ENCODE peak calls at places on chromosomes 1 and 21, in seven cellular contexts. One of them, this sample, is unnamed.

GRCh38 chr1:27598288-27598687 is 5.7 kb downstream of the AHDC1 start:
- DNase-seq in glutamatergic neuron: peak; percentile 85
- DNase-seq in globus pallidus: no peak
- DNase-seq in SK-MEL-5: no peak
- DNase-seq in fibroblast of the conjunctiva: no peak
- DNase-seq in nephron progenitor cell: peak; percentile 49
- DNase-seq in aorta: peak; percentile 89
- DNase-seq in this sample: no peak

GRCh38 chr1:114462341-114462740 is 48.7 kb downstream of the TRIM33 start:
- DNase-seq in aorta: no peak
- DNase-seq in nephron progenitor cell: no peak
- DNase-seq in globus pallidus: no peak
- DNase-seq in fibroblast of the conjunctiva: no peak
- DNase-seq in glutamatergic neuron: no peak
- DNase-seq in SK-MEL-5: no peak
- DNase-seq in this sample: no peak

GRCh38 chr21:29196021-29196663 is 65.7 kb downstream of the MAP3K7CL start:
- DNase-seq in nephron progenitor cell: no peak
- DNase-seq in globus pallidus: peak; percentile 63
- DNase-seq in fibroblast of the conjunctiva: peak; percentile 85
- DNase-seq in SK-MEL-5: peak; percentile 61
- DNase-seq in glutamatergic neuron: no peak
- DNase-seq in aorta: no peak
- DNase-seq in this sample: no peak

GRCh38 chr21:43667191-43667904 is 8.0 kb downstream of the RRP1B start:
- DNase-seq in SK-MEL-5: no peak
- DNase-seq in globus pallidus: no peak
- DNase-seq in aorta: no peak
- DNase-seq in glutamatergic neuron: no peak
- DNase-seq in nephron progenitor cell: no peak
- DNase-seq in fibroblast of the conjunctiva: peak; percentile 47
- DNase-seq in this sample: no peak

GRCh38 chr1:227886503-227886961 is 61.2 kb downstream of the WNT9A start:
- DNase-seq in globus pallidus: no peak
- DNase-seq in SK-MEL-5: no peak
- DNase-seq in glutamatergic neuron: no peak
- DNase-seq in aorta: peak; percentile 66
- DNase-seq in fibroblast of the conjunctiva: no peak
- DNase-seq in nephron progenitor cell: peak; percentile 33
- DNase-seq in this sample: no peak

GRCh38 chr21:46633561-46633960 is 1.9 kb upstream of the PRMT2 start:
- DNase-seq in glutamatergic neuron: no peak
- DNase-seq in nephron progenitor cell: no peak
- DNase-seq in aorta: no peak
- DNase-seq in fibroblast of the conjunctiva: no peak
- DNase-seq in SK-MEL-5: no peak
- DNase-seq in globus pallidus: no peak
- DNase-seq in this sample: no peak

GRCh38 chr1:210696709-210697108 is 368.0 kb downstream of the HHAT start:
- DNase-seq in aorta: no peak
- DNase-seq in fibroblast of the conjunctiva: no peak
- DNase-seq in nephron progenitor cell: no peak
- DNase-seq in glutamatergic neuron: no peak
- DNase-seq in SK-MEL-5: no peak
- DNase-seq in globus pallidus: no peak
- DNase-seq in this sample: no peak

GRCh38 chr21:17679002-17679600 is 66.4 kb upstream of the BTG3 start:
- DNase-seq in aorta: no peak
- DNase-seq in fibroblast of the conjunctiva: peak; percentile 67
- DNase-seq in SK-MEL-5: peak; percentile 77
- DNase-seq in nephron progenitor cell: no peak
- DNase-seq in globus pallidus: peak; percentile 76
- DNase-seq in glutamatergic neuron: no peak
- DNase-seq in this sample: no peak

GRCh38 chr1:219179293-219179692 is 5.6 kb downstream of the LYPLAL1 start:
- DNase-seq in aorta: no peak
- DNase-seq in globus pallidus: no peak
- DNase-seq in fibroblast of the conjunctiva: no peak
- DNase-seq in SK-MEL-5: no peak
- DNase-seq in glutamatergic neuron: no peak
- DNase-seq in nephron progenitor cell: no peak
- DNase-seq in this sample: no peak

GRCh38 chr1:76291737-76292136 is 217.2 kb downstream of the ST6GALNAC3 start:
- DNase-seq in globus pallidus: no peak
- DNase-seq in glutamatergic neuron: no peak
- DNase-seq in aorta: no peak
- DNase-seq in nephron progenitor cell: no peak
- DNase-seq in SK-MEL-5: no peak
- DNase-seq in fibroblast of the conjunctiva: no peak
- DNase-seq in this sample: no peak

GRCh38 chr1:63717511-63718120 is 56.2 kb upstream of the ROR1 start:
- DNase-seq in aorta: no peak
- DNase-seq in fibroblast of the conjunctiva: no peak
- DNase-seq in SK-MEL-5: no peak
- DNase-seq in glutamatergic neuron: no peak
- DNase-seq in globus pallidus: no peak
- DNase-seq in nephron progenitor cell: no peak
- DNase-seq in this sample: no peak